ENCODE peak calls at places on chromosomes 3 and 15, in nine cellular contexts. N is heart left ventricle, A is HFFc6, G is mesothelial cell of epicardium, S is GM23338, D is progenitor cell of endocrine pancreas, K is endothelial cell, M is GM10248, V is H9. H is an unnamed sample.

GRCh38 chr3:64509216-64509615 is 178.6 kb downstream of the ADAMTS9 start:
- DNase-seq in N (no peak), A (no peak), G (no peak), S (no peak), D (no peak), K (no peak), M (no peak), V (no peak), H (no peak)

GRCh38 chr3:150132101-150132749 is 161.5 kb upstream of the PFN2 start:
- DNase-seq in N (no peak), A (no peak), G (no peak), S (no peak), D (no peak), K (no peak), M (peak), V (no peak), H (no peak)

GRCh38 chr3:123072152-123072551 is 5.3 kb downstream of the PDIA5 start:
- DNase-seq in N (no peak), A (no peak), G (no peak), S (no peak), D (no peak), K (no peak), M (no peak), V (peak), H (no peak)

GRCh38 chr3:159762981-159763465 is 225.6 kb upstream of the IL12A start:
- DNase-seq in N (peak), A (peak), G (peak), S (peak), D (peak), K (peak), M (peak), V (peak), H (peak)

GRCh38 chr3:189652042-189652441 is 20.9 kb downstream of the TP63 start:
- DNase-seq in N (no peak), A (no peak), G (no peak), S (peak), D (peak), K (peak), M (no peak), V (peak), H (no peak)

GRCh38 chr3:36520241-36521006 is 140.1 kb downstream of the STAC start:
- DNase-seq in N (no peak), A (no peak), G (no peak), S (no peak), D (no peak), K (no peak), M (no peak), V (no peak), H (no peak)

GRCh38 chr15:80467311-80467714 is 63.1 kb downstream of the ARNT2 start:
- DNase-seq in N (no peak), A (no peak), G (no peak), S (no peak), D (no peak), K (no peak), M (no peak), V (no peak), H (no peak)

GRCh38 chr3:38000242-38000916 is 9.8 kb downstream of the VILL start:
- DNase-seq in N (no peak), A (no peak), G (no peak), S (no peak), D (no peak), K (no peak), M (no peak), V (no peak), H (no peak)

GRCh38 chr15:91593081-91593480 is 260.4 kb upstream of the SLCO3A1 start:
- DNase-seq in N (no peak), A (peak), G (no peak), S (no peak), D (no peak), K (no peak), M (no peak), V (no peak), H (no peak)

GRCh38 chr3:39892068-39892467 is 82.7 kb downstream of the MYRIP start:
- DNase-seq in N (no peak), A (no peak), G (no peak), S (peak), D (no peak), K (no peak), M (no peak), V (no peak), H (no peak)

GRCh38 chr3:111326144-111326995 is 215.6 kb upstream of the CD96 start:
- DNase-seq in N (no peak), A (peak), G (no peak), S (no peak), D (no peak), K (no peak), M (no peak), V (no peak), H (no peak)

GRCh38 chr3:129022995-129023332 is 21.9 kb downstream of the EFCC1 start:
- DNase-seq in N (no peak), A (no peak), G (no peak), S (no peak), D (no peak), K (no peak), M (no peak), V (no peak), H (no peak)

GRCh38 chr3:129025108-129025507 is 24.0 kb downstream of the EFCC1 start:
- DNase-seq in N (no peak), A (no peak), G (no peak), S (no peak), D (no peak), K (no peak), M (no peak), V (no peak), H (no peak)

GRCh38 chr3:129025691-129026435 is 24.8 kb downstream of the EFCC1 start:
- DNase-seq in N (peak), A (peak), G (no peak), S (no peak), D (no peak), K (no peak), M (no peak), V (no peak), H (no peak)

GRCh38 chr3:129022114-129022994 is 21.2 kb downstream of the EFCC1 start:
- DNase-seq in N (peak), A (no peak), G (no peak), S (no peak), D (no peak), K (no peak), M (no peak), V (no peak), H (no peak)

GRCh38 chr3:129023909-129024308 is 22.8 kb downstream of the EFCC1 start:
- DNase-seq in N (no peak), A (peak), G (no peak), S (no peak), D (no peak), K (no peak), M (no peak), V (no peak), H (no peak)
- TF ChIP-seq CTCF in N (no peak), A (peak), G (no peak), S (peak), D (peak), K (no peak), M (peak), V (peak), H (no peak)

DNA sequence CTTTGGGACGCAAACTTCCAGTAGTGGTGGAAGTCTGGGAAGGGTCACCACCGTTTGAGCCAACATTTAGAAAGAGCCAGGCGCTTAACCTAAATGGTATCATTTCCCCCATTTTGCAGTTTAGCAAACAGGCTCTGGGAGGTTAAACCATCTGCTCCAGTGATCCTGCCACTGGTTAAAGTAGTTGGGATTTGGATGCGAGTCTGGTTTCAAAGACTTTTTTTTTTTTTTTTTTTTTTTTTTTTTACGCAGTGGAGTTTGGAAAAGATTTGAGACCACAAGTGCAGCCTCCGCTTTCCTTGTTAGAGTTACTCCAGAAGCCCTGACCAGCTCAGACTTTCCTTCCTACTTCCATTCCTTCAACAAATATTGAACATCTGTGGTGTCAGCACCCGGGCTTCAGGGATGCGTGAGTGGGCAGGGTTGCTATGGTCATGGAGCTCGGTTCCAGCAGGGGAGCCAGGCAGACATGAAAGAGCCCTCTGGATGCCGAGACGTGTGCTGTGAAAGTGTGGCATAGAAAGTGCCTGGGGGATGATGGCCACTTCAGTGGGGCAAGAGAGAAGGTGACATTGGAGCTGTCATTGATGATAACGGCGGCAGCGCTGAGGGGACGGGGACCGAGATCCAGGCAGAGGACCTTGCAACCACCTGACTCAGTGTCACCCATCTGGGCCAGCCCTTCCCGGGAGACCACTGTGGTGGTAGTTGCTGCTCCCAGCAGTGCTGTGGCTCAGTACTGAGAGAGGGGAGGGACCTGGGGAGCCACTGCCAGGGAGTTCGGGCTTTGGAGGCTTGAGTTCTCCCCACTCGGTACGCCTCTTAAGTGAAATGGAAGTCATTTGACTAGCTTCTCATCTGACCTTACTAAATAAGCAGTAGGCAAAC is 1.1 kb upstream of the RNU6-1 start:
- DNase-seq in N (no peak), A (peak), G (no peak), S (no peak), D (no peak), K (no peak), M (peak), V (no peak), H (no peak)
- TF ChIP-seq CTCF in N (no peak), A (no peak), G (no peak), S (no peak), D (no peak), K (no peak), M (no peak), V (no peak), H (no peak)

GRCh38 chr15:26682765-26683164 is 90.1 kb downstream of the GABRB3 start:
- DNase-seq in N (no peak), A (no peak), G (no peak), S (peak), D (no peak), K (no peak), M (no peak), V (peak), H (no peak)
- TF ChIP-seq CTCF in N (no peak), A (no peak), G (no peak), S (peak), D (no peak), K (no peak), M (no peak), V (peak), H (no peak)

GRCh38 chr15:40357723-40358491 is at the start of gene DISP2:
- DNase-seq in N (peak), A (peak), G (peak), S (peak), D (peak), K (peak), M (peak), V (peak), H (peak)

GRCh38 chr15:40355976-40356585 is 1.9 kb upstream of the DISP2 start:
- DNase-seq in N (peak), A (no peak), G (no peak), S (no peak), D (no peak), K (no peak), M (no peak), V (no peak), H (no peak)

GRCh38 chr15:40357246-40357645 is 773 bp upstream of the DISP2 start:
- DNase-seq in N (peak), A (no peak), G (no peak), S (no peak), D (no peak), K (no peak), M (no peak), V (no peak), H (no peak)

GRCh38 chr15:40360015-40360414 is 2.0 kb downstream of the DISP2 start:
- DNase-seq in N (no peak), A (no peak), G (no peak), S (no peak), D (no peak), K (no peak), M (no peak), V (no peak), H (no peak)

DNA sequence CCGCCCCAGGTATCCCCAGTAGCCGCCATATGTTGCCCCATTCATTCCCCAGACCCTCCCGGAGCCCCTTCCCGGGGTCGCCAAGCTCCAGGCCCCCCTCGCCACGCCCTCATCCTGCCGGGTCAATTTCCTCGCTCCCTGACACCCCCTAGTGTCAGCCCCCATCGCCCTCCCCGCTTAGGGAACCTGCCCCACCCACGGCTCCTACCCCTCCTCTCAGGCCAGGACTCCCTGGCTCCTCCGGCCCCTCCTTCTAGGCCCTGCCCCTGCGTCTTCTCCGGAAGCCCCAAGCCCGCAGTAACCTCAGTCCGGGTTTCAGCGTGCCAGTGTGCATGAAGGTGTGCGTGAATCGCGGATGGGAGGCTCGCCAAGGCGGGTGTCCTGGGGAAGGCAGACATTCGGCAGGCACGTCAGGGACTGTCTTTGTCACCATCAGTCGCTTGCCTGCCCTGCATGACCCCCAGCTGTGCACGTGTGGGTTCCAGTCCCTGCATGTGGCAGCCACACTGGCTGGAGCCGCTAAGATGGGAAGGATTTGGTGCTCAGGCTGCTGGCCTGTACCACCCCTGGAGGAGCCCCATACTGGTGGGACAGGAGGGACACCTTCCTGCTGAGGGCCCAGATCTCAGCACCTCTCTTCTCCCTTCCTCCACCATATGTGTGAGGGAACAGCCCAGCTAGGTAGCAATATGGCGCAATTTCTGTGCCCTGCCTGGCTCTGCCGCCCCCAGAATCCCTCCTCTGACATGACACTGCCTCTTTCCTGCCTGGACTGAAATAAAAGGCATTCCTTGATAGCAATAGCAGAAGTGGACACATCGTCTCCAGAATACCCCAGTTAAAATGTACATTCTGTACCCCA is 704 bp downstream of the DISP2 start:
- DNase-seq in N (no peak), A (no peak), G (no peak), S (peak), D (no peak), K (no peak), M (no peak), V (peak), H (no peak)
- TF ChIP-seq CTCF in N (no peak), A (no peak), G (no peak), S (no peak), D (peak), K (no peak), M (no peak), V (no peak), H (no peak)

DNA sequence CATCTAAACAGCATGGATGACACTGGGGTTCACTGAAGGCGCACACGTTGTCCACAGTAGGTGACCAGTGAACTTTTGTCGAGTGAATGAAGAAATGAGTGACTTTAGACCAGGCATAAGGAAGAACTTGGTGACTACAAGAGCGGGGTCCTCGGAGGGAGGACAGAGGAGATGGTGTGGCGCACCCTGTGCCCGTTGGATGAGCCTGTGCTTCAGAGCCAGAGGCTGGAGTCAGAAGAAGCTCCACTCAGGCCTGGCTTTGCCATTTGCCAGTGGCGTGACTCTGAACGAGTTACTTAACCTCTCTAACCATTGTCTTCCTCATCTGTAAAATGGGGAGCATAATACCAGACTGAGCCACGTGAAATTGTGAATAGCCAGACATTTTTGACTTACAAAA is 42.2 kb downstream of the MUC4 start:
- DNase-seq in N (no peak), A (no peak), G (no peak), S (no peak), D (no peak), K (no peak), M (no peak), V (no peak), H (no peak)
- TF ChIP-seq CTCF in N (no peak), A (no peak), G (no peak), S (no peak), D (no peak), K (no peak), M (no peak), V (no peak), H (no peak)

DNA sequence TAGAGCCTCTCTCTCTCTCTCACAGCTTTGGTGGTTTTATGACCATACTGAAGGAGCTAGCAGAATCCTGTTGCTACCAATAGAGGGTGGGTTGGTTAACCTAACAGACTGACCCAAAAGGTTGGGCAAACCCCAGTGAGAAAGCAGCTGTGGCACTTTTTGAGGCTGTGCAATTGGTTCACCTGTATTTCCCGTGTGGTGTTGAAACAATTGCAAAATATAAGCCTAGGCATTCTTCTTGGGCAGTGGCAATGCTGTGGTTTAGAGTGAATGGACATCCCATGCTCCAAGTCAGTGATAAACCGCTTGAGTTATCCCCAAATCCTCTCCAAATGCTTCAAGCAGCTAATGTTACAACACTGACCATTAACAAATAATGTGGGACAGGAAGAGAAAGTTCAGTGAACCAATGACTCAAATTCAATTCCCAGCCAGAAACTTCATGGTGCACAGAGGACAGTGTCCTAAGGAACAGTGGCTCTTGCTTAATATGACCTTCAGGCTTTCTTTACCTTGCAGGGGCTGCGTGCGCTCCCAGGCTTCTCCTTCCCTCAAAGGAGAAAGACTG is 261.9 kb upstream of the ICE2 start:
- DNase-seq in N (no peak), A (no peak), G (no peak), S (no peak), D (no peak), K (no peak), M (no peak), V (no peak), H (no peak)
- TF ChIP-seq CTCF in N (no peak), A (no peak), G (no peak), S (no peak), D (no peak), K (no peak), M (no peak), V (no peak), H (no peak)

GRCh38 chr15:75776075-75776443 is 63.4 kb upstream of the CSPG4 start:
- DNase-seq in N (no peak), A (peak), G (no peak), S (peak), D (no peak), K (no peak), M (no peak), V (no peak), H (no peak)
- TF ChIP-seq CTCF in N (no peak), A (no peak), G (no peak), S (no peak), D (no peak), K (no peak), M (no peak), V (no peak), H (no peak)

DNA sequence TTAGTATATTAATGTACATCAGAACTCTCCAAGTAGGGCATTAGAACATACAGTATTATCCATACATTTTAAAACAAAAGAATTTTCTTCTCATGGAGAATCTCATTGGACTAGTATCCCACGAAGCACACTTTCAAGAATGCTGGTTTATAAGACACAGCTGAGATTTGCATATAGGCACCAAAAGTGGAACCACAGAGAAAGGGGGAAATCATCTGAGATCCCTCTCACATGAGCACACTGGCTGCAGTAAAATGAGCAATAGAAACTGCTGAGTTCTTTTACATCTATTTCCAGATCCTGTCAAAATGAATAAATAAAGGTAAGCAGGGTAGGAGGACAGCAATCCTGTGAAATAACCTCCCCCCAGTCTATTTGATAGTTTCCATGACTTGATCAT is 665.3 kb downstream of the FHIT start:
- DNase-seq in N (no peak), A (no peak), G (no peak), S (no peak), D (no peak), K (no peak), M (no peak), V (no peak), H (no peak)
- TF ChIP-seq CTCF in N (no peak), A (no peak), G (no peak), S (no peak), D (no peak), K (no peak), M (no peak), V (no peak), H (no peak)

GRCh38 chr3:164524201-164524600 is 554.1 kb downstream of the SI start:
- DNase-seq in N (no peak), A (no peak), G (no peak), S (no peak), D (no peak), K (no peak), M (no peak), V (no peak), H (no peak)

GRCh38 chr3:164521139-164521538 is 557.2 kb downstream of the SI start:
- DNase-seq in N (no peak), A (no peak), G (no peak), S (no peak), D (no peak), K (no peak), M (no peak), V (no peak), H (no peak)

GRCh38 chr3:164522073-164522763 is 556.1 kb downstream of the SI start:
- DNase-seq in N (peak), A (no peak), G (no peak), S (no peak), D (no peak), K (no peak), M (no peak), V (no peak), H (no peak)

GRCh38 chr3:164521644-164522043 is 556.7 kb downstream of the SI start:
- DNase-seq in N (no peak), A (no peak), G (no peak), S (no peak), D (no peak), K (no peak), M (no peak), V (no peak), H (no peak)

DNA sequence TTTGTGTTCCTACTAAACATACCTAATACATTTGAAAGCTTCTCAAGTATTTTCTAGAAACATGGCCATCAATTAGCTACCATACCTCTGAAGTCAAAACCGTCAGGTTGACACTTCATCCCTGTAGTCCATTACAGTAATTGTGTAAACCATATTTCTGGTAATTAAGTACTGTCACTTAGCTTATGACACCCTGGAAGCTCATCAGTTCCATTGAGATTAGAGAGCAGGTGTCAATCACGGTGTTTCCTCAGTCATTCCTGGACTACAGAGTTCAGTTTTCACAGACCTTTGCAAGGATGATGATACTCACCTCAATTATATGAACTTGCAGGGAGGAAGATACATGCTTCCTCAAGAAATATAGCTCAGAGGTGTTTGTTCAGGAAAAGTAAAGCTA is 552.0 kb downstream of the SI start:
- DNase-seq in N (no peak), A (no peak), G (no peak), S (no peak), D (no peak), K (no peak), M (no peak), V (no peak), H (no peak)
- TF ChIP-seq CTCF in N (no peak), A (no peak), G (no peak), S (no peak), D (no peak), K (no peak), M (no peak), V (no peak), H (no peak)

H was measured in omental fat pad.